ENCODE peak calls at places on chromosomes 11 and 22, in ten cellular contexts. F is mammary epithelial cell, L is neuronal stem cell, G is GM23248, U is neural progenitor cell, M is OCI-LY7, Z is GM23338, J is PC-9, P is trophoblast cell, I is PC-3. R is an unnamed sample.

GRCh38 chr22:36467042-36467810 is 14.2 kb downstream of the TXN2 start:
- DNase-seq in F (peak), L (no peak), G (peak), U (no peak), M (no peak), Z (no peak), J (no peak), P (no peak), I (peak), R (no peak)

GRCh38 chr11:112321521-112322172 is 61.0 kb upstream of the PLET1 start:
- DNase-seq in F (peak), L (no peak), G (peak), U (no peak), M (no peak), Z (peak), J (peak), P (peak), I (peak), R (no peak)

GRCh38 chr11:8242480-8243280 is 21.0 kb downstream of the LMO1 start:
- DNase-seq in F (no peak), L (no peak), G (no peak), U (peak), M (no peak), Z (peak), J (no peak), P (no peak), I (no peak), R (no peak)

GRCh38 chr11:120182790-120183491 is 27.9 kb upstream of the OAF start:
- DNase-seq in F (no peak), L (no peak), G (peak), U (no peak), M (peak), Z (peak), J (no peak), P (peak), I (peak), R (no peak)

GRCh38 chr11:70338594-70338993 is 59.7 kb upstream of the CTTN start:
- DNase-seq in F (no peak), L (no peak), G (no peak), U (no peak), M (no peak), Z (no peak), J (no peak), P (no peak), I (no peak), R (no peak)

GRCh38 chr22:25777870-25778269 is 35.9 kb downstream of the MYO18B start:
- DNase-seq in F (peak), L (no peak), G (peak), U (peak), M (peak), Z (peak), J (no peak), P (peak), I (peak), R (peak)

GRCh38 chr11:70826541-70826943 is 425.8 kb downstream of the SHANK2 start:
- DNase-seq in F (no peak), L (peak), G (peak), U (peak), M (no peak), Z (peak), J (no peak), P (no peak), I (no peak), R (no peak)

GRCh38 chr11:95152878-95153856 is 63.5 kb downstream of the ENDOD1 start:
- DNase-seq in F (no peak), L (no peak), G (no peak), U (no peak), M (peak), Z (no peak), J (no peak), P (no peak), I (no peak), R (peak)

GRCh38 chr11:44711113-44711512 is 15.6 kb upstream of the TSPAN18 start:
- DNase-seq in F (no peak), L (peak), G (no peak), U (peak), M (no peak), Z (peak), J (no peak), P (no peak), I (no peak), R (no peak)

GRCh38 chr11:64742087-64742939 is 1.6 kb downstream of the RASGRP2 start:
- DNase-seq in F (no peak), L (no peak), G (peak), U (peak), M (peak), Z (peak), J (no peak), P (peak), I (peak), R (peak)

GRCh38 chr11:109756951-109757350 is 335.0 kb downstream of the C11orf87 start:
- DNase-seq in F (no peak), L (no peak), G (no peak), U (no peak), M (no peak), Z (no peak), J (no peak), P (no peak), I (no peak), R (no peak)

GRCh38 chr11:68903631-68904457 is at the start of the genes IGHMBP2 and MRPL21:
- DNase-seq in F (peak), L (peak), G (peak), U (peak), M (peak), Z (peak), J (peak), P (peak), I (peak), R (peak)

GRCh38 chr11:45698777-45699497 is 33.5 kb upstream of the CHST1 start:
- DNase-seq in F (no peak), L (no peak), G (no peak), U (no peak), M (no peak), Z (no peak), J (no peak), P (no peak), I (no peak), R (no peak)

GRCh38 chr11:65334696-65335295 is 1.1 kb downstream of the DPF2 start:
- DNase-seq in F (no peak), L (no peak), G (peak), U (peak), M (peak), Z (no peak), J (no peak), P (no peak), I (no peak), R (no peak)

GRCh38 chr22:43167001-43167589 is 15.7 kb downstream of the TSPO start:
- DNase-seq in F (no peak), L (no peak), G (no peak), U (no peak), M (no peak), Z (no peak), J (no peak), P (no peak), I (no peak), R (no peak)

GRCh38 chr11:6233984-6234313 is 487 bp downstream of the FHIP1B start:
- DNase-seq in F (no peak), L (no peak), G (peak), U (peak), M (no peak), Z (no peak), J (no peak), P (no peak), I (no peak), R (no peak)

GRCh38 chr11:122287401-122287800 is 171.4 kb upstream of the BLID start:
- DNase-seq in F (no peak), L (no peak), G (no peak), U (peak), M (no peak), Z (no peak), J (no peak), P (no peak), I (no peak), R (no peak)

GRCh38 chr11:11789735-11790369 is 51.9 kb upstream of the USP47 start:
- DNase-seq in F (no peak), L (no peak), G (peak), U (peak), M (peak), Z (peak), J (no peak), P (peak), I (peak), R (peak)

GRCh38 chr11:12110201-12110713 is at the start of gene MICAL2:
- DNase-seq in F (peak), L (peak), G (peak), U (peak), M (no peak), Z (peak), J (peak), P (peak), I (peak), R (no peak)

GRCh38 chr11:63592975-63593395 is 21.2 kb downstream of the PLAAT3 start:
- DNase-seq in F (no peak), L (no peak), G (peak), U (peak), M (peak), Z (peak), J (no peak), P (peak), I (peak), R (peak)

GRCh38 chr11:86588566-86589090 is 83.8 kb downstream of the ME3 start:
- DNase-seq in F (no peak), L (peak), G (no peak), U (peak), M (no peak), Z (peak), J (peak), P (no peak), I (no peak), R (no peak)

GRCh38 chr11:33830903-33831648 is 56.8 kb upstream of the FBXO3 start:
- DNase-seq in F (peak), L (no peak), G (peak), U (no peak), M (no peak), Z (no peak), J (peak), P (no peak), I (peak), R (no peak)

GRCh38 chr22:38750104-38750503 is 5.7 kb downstream of the SUN2 start:
- DNase-seq in F (no peak), L (no peak), G (no peak), U (no peak), M (no peak), Z (no peak), J (no peak), P (no peak), I (no peak), R (no peak)

GRCh38 chr11:118002541-118003019 is 16.4 kb downstream of the IL10RA start:
- DNase-seq in F (no peak), L (peak), G (no peak), U (peak), M (no peak), Z (peak), J (peak), P (peak), I (no peak), R (no peak)

GRCh38 chr11:129640671-129641070 is 175.0 kb upstream of the TMEM45B start:
- DNase-seq in F (no peak), L (no peak), G (no peak), U (no peak), M (no peak), Z (no peak), J (no peak), P (no peak), I (no peak), R (no peak)

GRCh38 chr11:95723353-95723942 is 66.1 kb downstream of the FAM76B start:
- DNase-seq in F (peak), L (no peak), G (no peak), U (no peak), M (no peak), Z (no peak), J (no peak), P (no peak), I (no peak), R (no peak)

GRCh38 chr22:49827307-49827852 is 293 bp downstream of the BRD1 start:
- DNase-seq in F (no peak), L (no peak), G (peak), U (peak), M (no peak), Z (no peak), J (no peak), P (no peak), I (no peak), R (peak)

GRCh38 chr22:37267661-37268413 is 14.5 kb upstream of the CYTH4 start:
- DNase-seq in F (no peak), L (no peak), G (no peak), U (no peak), M (peak), Z (no peak), J (peak), P (peak), I (no peak), R (no peak)

GRCh38 chr22:22060200-22061084 is 77.9 kb upstream of the TOP3B start:
- DNase-seq in F (peak), L (peak), G (peak), U (peak), M (peak), Z (peak), J (no peak), P (peak), I (peak), R (peak)

GRCh38 chr22:31363885-31364284 is 17.7 kb upstream of the PATZ1 start:
- DNase-seq in F (no peak), L (no peak), G (no peak), U (no peak), M (no peak), Z (peak), J (no peak), P (no peak), I (no peak), R (no peak)

GRCh38 chr22:49632199-49633009 is 195.3 kb downstream of the BRD1 start:
- DNase-seq in F (peak), L (peak), G (peak), U (peak), M (no peak), Z (no peak), J (no peak), P (peak), I (peak), R (no peak)

GRCh38 chr22:29265929-29266328 is 1.9 kb downstream of the RHBDD3 start:
- DNase-seq in F (no peak), L (no peak), G (no peak), U (no peak), M (no peak), Z (no peak), J (no peak), P (no peak), I (no peak), R (no peak)
- H3K4me3 ChIP-seq in F (no peak), L (no peak), G (no peak), U (no peak), M (peak), Z (peak), J (no peak), P (no peak), I (peak), R (peak)

DNA sequence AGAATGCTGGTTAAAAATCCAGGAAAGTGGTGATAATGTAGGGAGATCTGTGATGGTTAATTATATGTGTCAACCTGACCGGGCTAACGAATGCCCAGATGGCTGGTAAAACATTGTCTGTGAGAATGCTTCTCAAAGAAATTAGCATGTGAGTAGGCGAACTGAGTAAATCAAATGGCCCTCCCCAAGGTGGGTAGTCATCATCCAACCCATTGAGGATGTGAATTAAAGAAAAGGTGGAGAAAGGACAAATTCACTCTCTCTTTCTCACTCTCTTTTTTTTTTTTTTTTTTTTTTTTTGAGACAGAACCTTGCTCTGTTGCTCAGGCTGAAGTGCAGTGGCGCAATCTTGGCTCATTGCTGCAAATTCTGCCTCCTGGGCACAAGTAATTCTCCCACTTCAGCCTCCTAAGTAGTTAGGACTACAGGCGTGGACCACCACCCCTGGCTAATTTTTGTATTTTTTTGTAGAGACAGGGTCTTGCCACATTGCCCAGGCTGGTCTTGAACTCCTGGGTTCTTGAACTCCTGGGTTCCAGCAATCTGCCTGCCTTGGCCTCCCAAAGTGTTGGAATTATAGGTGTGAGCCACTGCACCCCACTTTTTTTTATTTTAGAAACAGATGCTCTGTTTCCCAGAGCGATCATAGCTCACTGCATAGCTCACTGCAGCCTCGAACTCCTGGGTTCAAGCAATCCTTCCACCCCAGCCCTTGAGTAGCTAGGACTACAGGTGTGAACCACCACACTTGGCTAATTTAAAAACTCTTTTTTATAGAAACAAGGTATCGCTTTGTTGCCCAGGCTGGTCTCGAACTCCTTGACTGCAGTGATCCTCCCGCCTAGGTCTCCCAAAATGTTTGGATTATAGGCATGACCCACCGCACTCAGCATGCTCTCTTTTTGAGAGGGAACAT is 22.0 kb upstream of the P2RY6 start:
- DNase-seq in F (peak), L (no peak), G (no peak), U (no peak), M (no peak), Z (no peak), J (no peak), P (peak), I (no peak), R (no peak)
- H2AFZ ChIP-seq in F (no peak), L (no peak), G (no peak), U (no peak), M (peak), Z (peak), J (no peak), P (no peak), I (no peak), R (no peak)

DNA sequence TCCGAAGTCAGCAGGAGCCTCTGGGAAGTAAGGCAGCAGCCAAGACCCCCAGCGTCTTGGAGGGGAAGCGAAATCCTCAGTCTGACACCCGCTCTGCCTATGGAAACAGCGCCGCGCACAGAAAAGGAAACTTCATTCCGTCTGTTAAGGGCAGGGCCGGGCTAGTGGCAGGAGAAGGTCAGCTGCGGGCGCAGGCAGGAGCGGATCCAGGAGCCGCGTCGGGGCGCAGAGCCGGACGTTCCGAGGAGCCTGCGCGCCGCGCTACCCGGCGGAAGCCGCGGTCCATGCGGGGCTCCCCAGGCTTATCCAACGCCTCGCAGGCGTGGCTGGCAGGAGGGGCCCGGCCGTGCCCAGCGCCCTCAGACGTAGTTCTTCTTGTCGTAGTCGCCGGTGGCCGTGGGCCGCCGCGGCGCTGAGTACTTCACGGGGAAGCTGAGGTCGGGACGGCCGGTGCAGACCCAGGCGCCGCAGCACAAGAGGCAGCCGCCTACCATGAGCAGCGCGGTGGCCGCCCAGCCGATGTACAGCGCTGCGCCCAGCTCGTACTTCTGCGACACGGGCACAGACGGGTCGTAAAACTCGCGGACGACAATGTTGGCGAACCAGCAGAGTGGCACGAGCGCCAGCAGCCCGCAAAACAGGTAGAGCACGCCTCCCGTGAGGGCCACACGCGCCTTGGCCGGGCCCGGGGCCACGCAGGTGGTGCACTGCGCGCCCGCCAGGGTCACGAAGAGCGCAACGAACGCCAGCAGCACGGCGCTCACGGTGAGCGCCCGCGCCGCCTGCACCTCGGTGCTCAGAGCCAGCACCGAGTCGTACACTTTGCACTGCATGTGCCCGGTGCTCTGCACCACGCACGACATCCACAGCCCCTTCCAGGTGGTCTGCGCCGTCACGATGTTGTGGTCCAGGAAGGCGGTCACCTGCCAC is 705 bp downstream of the CLDN5 start:
- DNase-seq in F (peak), L (peak), G (peak), U (peak), M (no peak), Z (peak), J (no peak), P (peak), I (no peak), R (no peak)
- H3K4me3 ChIP-seq in F (no peak), L (peak), G (peak), U (peak), M (no peak), Z (peak), J (no peak), P (peak), I (no peak), R (no peak)

GRCh38 chr22:44712156-44712555 is 10.2 kb downstream of the PRR5 start:
- DNase-seq in F (no peak), L (no peak), G (peak), U (no peak), M (no peak), Z (no peak), J (no peak), P (no peak), I (no peak), R (no peak)
- H2AFZ ChIP-seq in F (no peak), L (no peak), G (no peak), U (no peak), M (no peak), Z (no peak), J (no peak), P (no peak), I (no peak), R (no peak)

R was measured in Karpas-422.